ENCODE peak calls at places on chromosomes 7 and 10, in five cellular contexts. G is fibroblast of mammary gland, U is body of pancreas, S is IMR-90, F is kidney epithelial cell. Q is an unnamed sample.

GRCh38 chr10:9707205-9707604 is 1310.5 kb upstream of the CELF2 start:
- DNase-seq in G (no peak), U (no peak), S (no peak), F (no peak), Q (no peak)

GRCh38 chr10:124671486-124672075 is 72.6 kb downstream of the FAM53B start:
- DNase-seq in G (peak), U (peak), S (no peak), F (no peak), Q (no peak)

GRCh38 chr7:5494320-5494682 is 70.7 kb upstream of the TNRC18 start:
- DNase-seq in G (no peak), U (no peak), S (no peak), F (no peak), Q (no peak)

GRCh38 chr7:150799741-150800575 is at the start of gene TMEM176B:
- DNase-seq in G (no peak), U (peak), S (no peak), F (no peak), Q (no peak)

GRCh38 chr10:122490268-122490667 is 28.9 kb downstream of the HTRA1 start:
- DNase-seq in G (peak), U (no peak), S (peak), F (no peak), Q (no peak)

GRCh38 chr10:90960355-90960814 is 39.5 kb upstream of the ANKRD1 start:
- DNase-seq in G (peak), U (no peak), S (peak), F (peak), Q (peak)

GRCh38 chr10:101060951-101061813 is 607 bp upstream of the KAZALD1 start:
- DNase-seq in G (peak), U (peak), S (peak), F (no peak), Q (no peak)

GRCh38 chr7:64888901-64889685 is 14.0 kb upstream of the ZNF273 start:
- DNase-seq in G (peak), U (peak), S (no peak), F (no peak), Q (no peak)

GRCh38 chr10:48805848-48806247 is 121.2 kb downstream of the WDFY4 start:
- DNase-seq in G (no peak), U (no peak), S (no peak), F (no peak), Q (no peak)

GRCh38 chr7:142104550-142105527 is 6.7 kb upstream of the MGAM2 start:
- DNase-seq in G (peak), U (peak), S (no peak), F (peak), Q (no peak)

GRCh38 chr7:10038351-10038750 is 935.3 kb upstream of the PHF14 start:
- DNase-seq in G (no peak), U (no peak), S (no peak), F (no peak), Q (no peak)

GRCh38 chr10:25231751-25232150 is 57.0 kb downstream of the GPR158 start:
- DNase-seq in G (no peak), U (no peak), S (no peak), F (no peak), Q (no peak)

GRCh38 chr10:48556713-48557112 is 48.2 kb downstream of the ARHGAP22 start:
- DNase-seq in G (no peak), U (no peak), S (no peak), F (no peak), Q (no peak)

GRCh38 chr10:3333426-3333825 is 160.8 kb upstream of the PITRM1 start:
- DNase-seq in G (no peak), U (no peak), S (no peak), F (no peak), Q (no peak)

GRCh38 chr7:38862666-38863065 is 46.3 kb downstream of the VPS41 start:
- DNase-seq in G (no peak), U (no peak), S (no peak), F (no peak), Q (no peak)

GRCh38 chr10:11015371-11015934 is 2.2 kb upstream of the CELF2 start:
- DNase-seq in G (peak), U (no peak), S (no peak), F (no peak), Q (no peak)

GRCh38 chr7:127782075-127782474 is 130.1 kb downstream of the SND1 start:
- DNase-seq in G (no peak), U (no peak), S (no peak), F (no peak), Q (no peak)
- H3K4me3 ChIP-seq in G (no peak), U (no peak), S (no peak), F (no peak), Q (no peak)

GRCh38 chr7:140668641-140669040 is 4.1 kb upstream of the ADCK2 start:
- DNase-seq in G (no peak), U (no peak), S (no peak), F (no peak), Q (no peak)
- TF ChIP-seq CTCF in G (no peak), U (no peak), S (no peak), F (no peak), Q (no peak)

GRCh38 chr10:88881922-88882645 is 2.0 kb downstream of the STAMBPL1 start:
- DNase-seq in G (no peak), U (no peak), S (no peak), F (no peak), Q (no peak)
- H3K4me3 ChIP-seq in G (peak), U (no peak), S (peak), F (no peak), Q (no peak)

DNA sequence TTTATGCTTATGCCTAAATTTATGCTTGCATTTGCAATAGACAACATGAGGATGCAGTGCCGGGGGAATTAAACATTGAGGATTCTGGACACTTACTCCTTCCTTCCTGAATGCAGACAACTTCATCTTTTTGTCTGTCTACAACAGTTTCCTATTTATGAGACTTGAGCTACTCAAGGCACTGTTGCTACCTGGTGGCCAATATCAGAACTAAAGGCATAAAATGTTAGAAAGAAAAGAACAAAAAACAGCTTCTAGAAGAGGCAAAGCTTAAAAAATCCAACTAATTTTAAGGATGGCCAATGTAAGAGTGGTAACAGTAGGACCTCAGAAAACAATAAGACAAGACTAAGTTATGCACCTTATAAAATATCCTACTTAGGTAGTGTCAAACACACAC is 144.5 kb upstream of the PTN start:
- DNase-seq in G (peak), U (no peak), S (peak), F (no peak), Q (no peak)
- TF ChIP-seq CTCF in G (peak), U (no peak), S (peak), F (peak), Q (peak)

GRCh38 chr7:18575989-18576572 is 80.5 kb downstream of the HDAC9 start:
- DNase-seq in G (no peak), U (no peak), S (no peak), F (no peak), Q (no peak)
- H3K4me3 ChIP-seq in G (no peak), U (no peak), S (no peak), F (no peak), Q (no peak)

GRCh38 chr10:15262036-15262713 is 93.7 kb upstream of the NMT2 start:
- DNase-seq in G (peak), U (peak), S (peak), F (no peak), Q (no peak)
- TF ChIP-seq CTCF in G (peak), U (peak), S (no peak), F (peak), Q (peak)

GRCh38 chr7:127943541-127944521 is 87.4 kb downstream of the LRRC4 start:
- DNase-seq in G (peak), U (peak), S (peak), F (no peak), Q (no peak)
- H3K4me3 ChIP-seq in G (no peak), U (no peak), S (no peak), F (no peak), Q (no peak)

GRCh38 chr10:93993782-93994668 is at the start of gene PLCE1:
- DNase-seq in G (peak), U (peak), S (peak), F (no peak), Q (no peak)
- TF ChIP-seq CTCF in G (no peak), U (no peak), S (peak), F (no peak), Q (no peak)

DNA sequence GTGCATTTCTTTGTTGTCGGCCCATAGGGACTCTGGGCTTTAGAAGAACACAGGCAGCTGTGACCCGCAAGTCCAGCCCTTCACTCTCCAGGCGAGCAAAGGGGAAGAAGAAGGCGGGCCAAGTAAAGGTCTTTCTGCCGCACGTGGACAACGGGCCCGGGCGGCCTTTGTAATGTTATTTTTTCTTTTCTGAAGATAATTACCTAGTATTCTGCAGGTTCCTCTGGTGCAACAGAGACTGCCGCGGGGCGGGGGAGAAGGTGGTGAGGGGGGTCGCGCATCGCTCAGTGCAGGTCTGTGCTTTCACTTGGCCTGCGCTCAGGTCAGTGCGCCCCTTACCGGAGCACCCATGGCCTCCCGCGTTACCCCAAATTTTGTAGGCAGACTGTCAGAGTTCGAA is 7.1 kb upstream of the TBX20 start:
- DNase-seq in G (no peak), U (no peak), S (no peak), F (no peak), Q (no peak)
- H3K4me3 ChIP-seq in G (no peak), U (no peak), S (no peak), F (no peak), Q (no peak)

GRCh38 chr10:128927821-128928220 is 539.2 kb upstream of the MGMT start:
- DNase-seq in G (no peak), U (peak), S (no peak), F (no peak), Q (no peak)
- TF ChIP-seq CTCF in G (no peak), U (no peak), S (no peak), F (no peak), Q (no peak)